ENCODE peak calls at places on chromosomes 2 and 18, in four cellular contexts. Y is H1, O is GM12878, R is SK-N-SH. I is an unnamed sample.

GRCh38 chr2:186691900-186692299 is 2.0 kb upstream of the FAM171B start:
- DNase-seq in Y (no peak), O (no peak), R (no peak), I (no peak)

GRCh38 chr2:137202310-137202709 is 437.0 kb downstream of the THSD7B start:
- DNase-seq in Y (no peak), O (no peak), R (no peak), I (no peak)

GRCh38 chr2:219724628-219725027 is 97.2 kb downstream of the SLC4A3 start:
- DNase-seq in Y (no peak), O (no peak), R (no peak), I (peak)

GRCh38 chr2:20737505-20737904 is 70.6 kb downstream of the GDF7 start:
- DNase-seq in Y (no peak), O (peak), R (no peak), I (no peak)

GRCh38 chr2:75277111-75277510 is 77.8 kb upstream of the TACR1 start:
- DNase-seq in Y (no peak), O (no peak), R (no peak), I (no peak)

GRCh38 chr18:69996951-69997798 is 49.5 kb upstream of the CD226 start:
- DNase-seq in Y (no peak), O (no peak), R (no peak), I (peak)

GRCh38 chr18:37294951-37295350 is 270.6 kb downstream of the CELF4 start:
- DNase-seq in Y (peak), O (no peak), R (no peak), I (peak)

GRCh38 chr2:68769586-68770270 is 35.1 kb downstream of the ARHGAP25 start:
- DNase-seq in Y (no peak), O (no peak), R (no peak), I (no peak)

GRCh38 chr2:187138240-187138639 is 289.3 kb upstream of the ZSWIM2 start:
- DNase-seq in Y (no peak), O (no peak), R (peak), I (peak)

GRCh38 chr2:216671791-216672343 is 23.5 kb downstream of the IGFBP5 start:
- DNase-seq in Y (no peak), O (no peak), R (no peak), I (no peak)

GRCh38 chr2:190486037-190486623 is 48.4 kb downstream of the NEMP2 start:
- DNase-seq in Y (no peak), O (no peak), R (no peak), I (no peak)

GRCh38 chr2:150847578-150847977 is 360.1 kb upstream of the RND3 start:
- DNase-seq in Y (no peak), O (no peak), R (no peak), I (no peak)

GRCh38 chr18:41703744-41704530 is 251.1 kb upstream of the PIK3C3 start:
- DNase-seq in Y (no peak), O (no peak), R (peak), I (no peak)

GRCh38 chr2:2506536-2506935 is 175.5 kb upstream of the MYT1L start:
- DNase-seq in Y (no peak), O (no peak), R (no peak), I (no peak)

GRCh38 chr2:31578316-31578715 is 2.4 kb downstream of the SRD5A2 start:
- DNase-seq in Y (no peak), O (no peak), R (no peak), I (peak)

GRCh38 chr2:130872276-130873125 is 35.8 kb downstream of the ARHGEF4 start:
- DNase-seq in Y (no peak), O (no peak), R (no peak), I (no peak)
- TF ChIP-seq TCF12 in Y (no peak), O (no peak), R (no peak), I (no peak)

DNA sequence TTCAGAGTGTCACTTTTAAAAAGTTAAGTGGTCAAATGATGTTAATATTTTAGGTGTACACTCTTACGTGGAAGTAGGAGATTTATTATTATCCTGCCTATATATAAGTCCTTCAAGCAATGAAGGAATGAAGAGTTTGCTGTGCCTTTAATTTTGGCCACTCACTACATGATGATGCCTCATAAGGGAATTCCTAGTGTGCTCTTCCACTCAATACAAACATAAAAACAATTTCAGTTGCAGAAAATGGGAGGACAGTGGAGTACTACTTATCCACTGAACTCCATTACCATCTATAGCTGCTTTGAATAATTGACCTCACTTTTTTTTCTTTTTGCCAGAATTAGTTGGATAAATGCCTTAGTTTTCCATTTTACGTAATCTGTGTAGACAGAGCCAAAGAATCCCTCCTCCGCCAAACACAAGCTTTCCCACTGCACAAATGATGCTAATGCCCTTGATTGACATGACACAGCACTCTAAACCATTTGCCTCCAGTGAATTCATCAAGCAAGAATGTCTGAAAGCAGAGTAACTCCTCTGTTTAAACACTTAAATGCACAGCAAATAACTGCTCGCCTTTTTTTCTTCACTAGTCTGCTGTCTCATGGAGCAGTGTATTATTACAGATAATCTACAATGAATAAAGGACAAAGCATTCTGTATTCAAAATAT is 751.1 kb upstream of the FANCL start:
- DNase-seq in Y (no peak), O (no peak), R (no peak), I (peak)
- TF ChIP-seq TCF12 in Y (no peak), O (no peak), R (no peak), I (no peak)

GRCh38 chr2:241818943-241819270 is 9.9 kb downstream of the NEU4 start:
- DNase-seq in Y (no peak), O (no peak), R (no peak), I (peak)
- TF ChIP-seq TCF12 in Y (no peak), O (no peak), R (no peak), I (peak)

DNA sequence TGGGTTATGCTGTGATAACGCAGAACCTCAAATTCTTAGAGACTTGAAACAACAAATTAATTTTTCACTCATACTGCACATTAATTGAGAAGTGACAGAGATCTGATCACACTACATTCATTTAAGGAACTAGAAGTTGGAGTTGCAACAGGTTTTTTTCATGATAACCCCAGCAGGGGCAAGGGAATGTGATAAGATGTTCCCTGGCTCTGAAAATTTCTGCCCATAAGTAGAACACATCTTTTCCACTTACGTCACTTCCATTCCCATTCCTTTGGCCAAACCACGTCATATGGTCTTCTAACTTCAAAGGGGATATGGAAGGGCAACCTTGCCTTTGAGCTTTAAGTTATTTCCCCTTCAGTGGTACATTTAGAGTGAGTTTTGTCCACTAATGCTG is 29.7 kb upstream of the PSME4 start:
- DNase-seq in Y (no peak), O (no peak), R (no peak), I (no peak)
- TF ChIP-seq TCF12 in Y (no peak), O (no peak), R (no peak), I (no peak)

DNA sequence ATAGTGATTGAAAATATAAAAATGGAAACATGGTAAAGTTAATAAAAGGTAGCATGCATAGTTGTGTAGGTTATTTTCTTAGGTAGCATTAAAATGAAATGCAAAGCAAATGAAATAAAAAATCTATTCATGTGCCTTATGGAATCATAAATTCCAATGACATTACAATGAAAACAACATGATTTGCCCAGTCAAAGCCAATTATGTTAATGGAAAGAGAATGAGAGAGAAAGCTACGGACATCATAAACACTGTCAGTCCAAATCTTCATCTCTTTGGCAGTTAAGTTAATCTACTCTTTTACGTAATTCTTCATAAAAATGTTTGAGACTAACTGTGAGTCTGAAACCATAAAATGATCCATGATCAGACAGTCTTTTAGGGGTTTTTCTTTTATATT is 636.7 kb upstream of the SYT4 start:
- DNase-seq in Y (no peak), O (no peak), R (no peak), I (no peak)
- TF ChIP-seq TCF12 in Y (no peak), O (no peak), R (peak), I (no peak)

DNA sequence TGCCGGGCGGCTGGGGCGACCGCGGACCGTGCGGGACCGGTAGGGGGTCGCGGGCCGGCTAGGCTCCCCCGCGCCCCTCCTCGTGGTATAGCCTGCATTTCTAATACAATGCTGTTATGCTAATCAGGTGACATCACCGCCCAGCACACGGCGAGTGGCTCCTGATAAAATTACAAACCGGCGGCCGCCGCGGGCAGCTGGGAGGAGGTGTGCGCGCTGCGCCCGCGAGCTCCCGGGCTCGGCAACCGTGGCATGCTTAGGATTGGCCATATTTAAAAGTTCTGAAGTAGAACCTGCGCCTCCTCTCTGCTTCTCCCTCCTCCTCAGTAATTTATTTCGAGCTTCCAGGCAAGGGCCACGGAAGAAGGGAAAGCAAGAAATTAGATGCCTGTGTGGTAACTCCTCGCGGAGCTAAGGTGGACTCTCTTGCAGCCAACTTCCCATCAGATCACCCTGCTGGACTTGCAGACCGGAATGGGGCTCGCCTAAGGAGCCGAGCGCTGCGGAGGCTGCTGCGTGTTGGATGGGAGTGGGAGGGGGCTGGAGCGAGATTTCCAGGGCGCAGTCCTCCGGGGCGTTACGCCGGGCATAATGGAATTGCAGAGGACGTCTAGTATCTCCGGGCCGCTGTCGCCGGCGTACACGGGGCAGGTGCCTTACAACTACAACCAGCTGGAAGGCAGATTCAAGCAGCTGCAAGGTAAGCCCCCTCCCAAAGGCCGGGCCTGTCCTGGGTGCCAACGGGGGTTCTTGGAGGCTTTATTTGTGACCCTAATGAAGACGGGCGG is 102.3 kb downstream of the SPTBN1 start:
- DNase-seq in Y (peak), O (no peak), R (peak), I (peak)
- TF ChIP-seq TCF12 in Y (no peak), O (no peak), R (peak), I (no peak)

DNA sequence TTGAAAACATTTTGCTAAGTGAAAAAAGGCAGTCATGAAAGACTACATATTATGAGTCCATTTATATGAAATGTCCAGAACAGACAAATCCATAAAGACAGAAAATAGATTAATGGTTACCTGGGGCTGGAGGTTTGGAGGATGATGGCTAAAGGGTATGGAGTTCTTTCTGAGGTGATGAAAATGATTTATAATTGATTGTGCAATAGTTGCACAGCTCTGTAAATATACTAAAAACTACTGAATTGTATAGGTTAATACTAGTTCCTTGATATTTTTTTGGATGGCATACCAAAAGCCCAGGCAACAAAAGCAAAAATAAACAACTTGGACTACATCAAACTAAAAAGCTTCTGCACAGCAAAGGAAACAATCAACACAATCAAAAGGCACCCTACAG is 21.5 kb downstream of the SOS1 start:
- DNase-seq in Y (no peak), O (no peak), R (no peak), I (no peak)
- TF ChIP-seq TCF12 in Y (no peak), O (no peak), R (no peak), I (no peak)

DNA sequence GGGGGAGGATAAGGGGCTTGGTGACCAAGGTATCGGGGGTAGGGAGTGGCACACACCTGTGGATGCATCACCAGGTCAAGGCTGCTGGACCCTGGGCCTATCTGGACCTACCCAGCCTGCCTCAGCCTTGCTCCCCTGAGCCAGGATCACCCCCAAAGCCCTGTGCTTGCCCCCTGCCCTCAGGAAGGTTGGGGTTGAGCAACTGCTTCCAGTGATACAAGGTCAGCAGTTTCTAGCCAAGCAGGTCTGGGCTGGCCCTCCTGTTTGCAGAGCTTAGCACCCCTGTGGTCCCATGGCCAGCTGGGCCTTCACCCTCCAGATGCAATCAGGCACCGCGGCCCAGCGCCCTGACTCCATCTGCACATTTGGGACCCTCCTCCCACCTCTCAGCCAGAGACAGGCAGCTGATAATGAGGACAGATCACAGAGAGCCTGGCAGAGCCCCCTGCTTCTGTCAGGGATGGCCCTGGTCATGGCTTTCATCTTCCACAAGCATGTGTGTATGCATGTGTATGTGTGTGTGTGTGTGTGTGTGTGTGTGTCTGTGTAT is 154.6 kb downstream of the TFCP2L1 start:
- DNase-seq in Y (no peak), O (no peak), R (peak), I (no peak)
- TF ChIP-seq TCF12 in Y (no peak), O (no peak), R (no peak), I (no peak)

GRCh38 chr2:188452084-188452483 is 160.4 kb downstream of the GULP1 start:
- DNase-seq in Y (no peak), O (no peak), R (peak), I (no peak)

GRCh38 chr2:188456114-188456909 is 164.6 kb downstream of the GULP1 start:
- DNase-seq in Y (peak), O (no peak), R (no peak), I (no peak)

GRCh38 chr2:188449570-188449969 is 157.9 kb downstream of the GULP1 start:
- DNase-seq in Y (no peak), O (no peak), R (no peak), I (no peak)

GRCh38 chr2:188449992-188450391 is 158.3 kb downstream of the GULP1 start:
- DNase-seq in Y (no peak), O (no peak), R (no peak), I (no peak)

GRCh38 chr2:188450740-188451480 is 159.2 kb downstream of the GULP1 start:
- DNase-seq in Y (no peak), O (no peak), R (peak), I (no peak)
- TF ChIP-seq TCF12 in Y (no peak), O (no peak), R (peak), I (no peak)

DNA sequence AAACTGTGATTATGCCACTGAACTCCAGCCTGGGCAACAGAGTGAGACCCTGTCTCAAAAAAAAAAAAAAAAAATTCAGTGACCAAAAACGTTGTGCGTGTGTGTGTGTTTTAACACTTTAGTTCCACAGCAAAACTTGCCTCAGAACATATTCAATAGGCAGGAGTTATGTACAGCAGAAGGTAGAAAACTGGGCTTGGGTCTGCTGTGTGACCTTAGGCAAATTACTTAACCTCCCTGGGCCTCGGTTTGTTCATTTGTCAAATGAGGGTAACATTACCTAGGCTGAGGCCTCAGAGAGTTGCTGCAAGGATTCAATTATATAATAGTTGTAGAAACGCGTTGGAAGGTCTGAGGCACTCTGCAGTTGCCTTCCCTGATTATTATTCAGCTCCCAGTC is 10.3 kb upstream of the SCG2 start:
- DNase-seq in Y (no peak), O (no peak), R (no peak), I (no peak)
- TF ChIP-seq TCF12 in Y (no peak), O (no peak), R (no peak), I (no peak)

I was measured in HepG2.